ENCODE peak calls at places on chromosomes 7 and 10, in four cellular contexts. R, W, E and S are unnamed samples.

GRCh38 chr7:155412416-155413253 is 45.3 kb upstream of the EN2 start:
- DNase-seq in E (peak), R (no peak), W (peak), S (peak)

GRCh38 chr10:3728563-3728962 is 56.4 kb downstream of the KLF6 start:
- DNase-seq in R (no peak), E (no peak), W (no peak), S (no peak)

GRCh38 chr7:139887895-139888518 is 58.9 kb downstream of the TBXAS1 start:
- DNase-seq in R (no peak), E (no peak), W (no peak), S (no peak)

GRCh38 chr7:128427289-128427891 is 17.6 kb upstream of the IMPDH1 start:
- DNase-seq in R (no peak), W (peak), E (no peak), S (no peak)

GRCh38 chr10:99966306-99966705 is 43.4 kb downstream of the DNMBP start:
- DNase-seq in R (no peak), E (no peak), W (no peak), S (no peak)

GRCh38 chr7:139703468-139704307 is 74.1 kb downstream of the HIPK2 start:
- DNase-seq in R (no peak), E (no peak), W (no peak), S (no peak)

GRCh38 chr10:64648915-64649314 is 1127.7 kb downstream of the REEP3 start:
- DNase-seq in E (no peak), W (no peak), R (no peak), S (no peak)

GRCh38 chr7:47819054-47819920 is 129.0 kb downstream of the PKD1L1 start:
- DNase-seq in R (peak), E (peak), W (peak), S (peak)

GRCh38 chr10:1809139-1809755 is 71.9 kb upstream of the ADARB2 start:
- DNase-seq in E (no peak), R (no peak), W (no peak), S (no peak)

GRCh38 chr7:141409911-141410329 is 141.3 kb upstream of the AGK start:
- DNase-seq in E (no peak), W (peak), R (no peak), S (no peak)

GRCh38 chr10:126455036-126455765 is 66.9 kb upstream of the ADAM12 start:
- DNase-seq in R (no peak), E (no peak), W (no peak), S (no peak)

GRCh38 chr7:27547401-27547800 is 115.3 kb downstream of the HIBADH start:
- DNase-seq in R (no peak), W (no peak), E (no peak), S (no peak)

GRCh38 chr10:96339956-96340904 is 18.6 kb downstream of the OPALIN start:
- DNase-seq in R (peak), W (peak), E (peak), S (peak)

GRCh38 chr7:16564909-16565426 is 38.3 kb downstream of the LRRC72 start:
- DNase-seq in W (peak), R (no peak), E (no peak), S (no peak)

GRCh38 chr10:79322616-79323566 is 24.4 kb upstream of the PPIF start:
- DNase-seq in E (peak), W (no peak), R (peak), S (no peak)

GRCh38 chr7:78479348-78479747 is 680.8 kb downstream of the PHTF2 start:
- DNase-seq in W (no peak), E (no peak), R (no peak), S (no peak)

GRCh38 chr7:10939237-10939910 is 34.3 kb upstream of the PHF14 start:
- DNase-seq in W (no peak), R (no peak), E (no peak), S (no peak)

GRCh38 chr7:73988197-73988596 is 39.8 kb upstream of the ELN start:
- DNase-seq in R (no peak), W (no peak), E (no peak), S (no peak)

GRCh38 chr10:86970152-86970886 is 2.0 kb downstream of the ADIRF start:
- DNase-seq in W (no peak), E (no peak), R (peak), S (no peak)

GRCh38 chr7:159239028-159239427 is 94.4 kb upstream of the VIPR2 start:
- DNase-seq in R (no peak), E (no peak), W (no peak), S (no peak)

GRCh38 chr7:93016085-93016471 is 101.7 kb downstream of the SAMD9 start:
- DNase-seq in R (no peak), W (no peak), E (no peak), S (no peak)

GRCh38 chr10:114316744-114317143 is 77.7 kb downstream of the VWA2 start:
- DNase-seq in R (no peak), E (no peak), W (no peak), S (no peak)

GRCh38 chr7:34131371-34131770 is 226.0 kb downstream of the BMPER start:
- DNase-seq in E (no peak), R (no peak), W (no peak), S (no peak)

GRCh38 chr10:91424016-91424415 is 13.9 kb downstream of the HECTD2 start:
- DNase-seq in R (no peak), E (peak), W (no peak), S (no peak)

GRCh38 chr7:123751816-123752215 is 3.0 kb upstream of the WASL start:
- DNase-seq in W (no peak), R (no peak), E (no peak), S (no peak)

GRCh38 chr7:11648980-11649379 is 183.0 kb downstream of the THSD7A start:
- DNase-seq in E (no peak), R (no peak), W (no peak), S (no peak)

GRCh38 chr10:28381465-28381864 is 78.6 kb upstream of the MPP7 start:
- DNase-seq in W (no peak), R (no peak), E (no peak), S (no peak)

GRCh38 chr10:88456730-88457129 is 126.4 kb downstream of the RNLS start:
- DNase-seq in E (no peak), W (no peak), R (no peak), S (no peak)

GRCh38 chr7:31082450-31082849 is 30.3 kb downstream of the ADCYAP1R1 start:
- DNase-seq in W (no peak), E (no peak), R (no peak), S (no peak)

GRCh38 chr10:85548038-85548437 is 818.6 kb downstream of the GRID1 start:
- DNase-seq in W (peak), R (no peak), E (no peak), S (no peak)

GRCh38 chr10:14244147-14244546 is 86.6 kb downstream of the FRMD4A start:
- DNase-seq in R (no peak), W (no peak), E (no peak), S (no peak)

GRCh38 chr10:43137701-43137970 is 609 bp upstream of the CSGALNACT2 start:
- DNase-seq in R (peak), W (no peak), E (peak), S (no peak)

GRCh38 chr10:67609996-67610793 is 85.8 kb downstream of the CTNNA3 start:
- DNase-seq in W (no peak), E (no peak), R (no peak), S (no peak)

GRCh38 chr10:8731415-8732110 is 677.1 kb downstream of the GATA3 start:
- DNase-seq in R (no peak), W (no peak), E (no peak), S (no peak)

GRCh38 chr7:151888079-151888673 is 11.3 kb upstream of the PRKAG2 start:
- DNase-seq in E (no peak), R (no peak), W (no peak), S (no peak)

GRCh38 chr7:12315049-12315448 is 88.6 kb downstream of the VWDE start:
- DNase-seq in R (no peak), W (peak), E (no peak), S (no peak)